ENCODE peak calls at places on chromosomes 1 and 21, in ten cellular contexts. O, E, K, I, B, X, J, F, S and A are unnamed samples.

GRCh38 chr1:121558514-121558913 is 373.7 kb downstream of the SRGAP2C start:
- DNase-seq in F (no peak), B (peak), I (peak), K (no peak), S (peak), O (peak), X (no peak), E (peak), J (peak), A (no peak)

GRCh38 chr1:9721606-9722377 is 70.3 kb downstream of the PIK3CD start:
- DNase-seq in E (no peak), O (no peak), I (no peak), F (no peak), X (peak), K (peak), J (peak), B (no peak), S (peak), A (no peak)

GRCh38 chr21:45410151-45410864 is 5.3 kb downstream of the COL18A1 start:
- DNase-seq in X (no peak), I (no peak), J (no peak), O (no peak), B (no peak), F (no peak), S (no peak), E (no peak), K (no peak), A (peak)

GRCh38 chr1:201531551-201532425 is 7.1 kb upstream of the NAV1 start:
- DNase-seq in B (no peak), J (no peak), K (no peak), X (no peak), E (no peak), S (no peak), O (peak), I (no peak), F (no peak), A (no peak)

GRCh38 chr1:211376807-211377206 is 50.2 kb downstream of the TRAF5 start:
- DNase-seq in X (no peak), F (no peak), O (no peak), K (no peak), J (no peak), S (no peak), I (no peak), B (no peak), E (no peak), A (no peak)

GRCh38 chr1:82299680-82300079 is 498.9 kb downstream of the ADGRL2 start:
- DNase-seq in O (no peak), B (no peak), X (no peak), K (no peak), I (no peak), J (no peak), S (no peak), F (no peak), E (no peak), A (no peak)

GRCh38 chr1:181676269-181676668 is 193.0 kb downstream of the CACNA1E start:
- DNase-seq in B (no peak), F (no peak), E (no peak), S (no peak), J (peak), K (no peak), I (no peak), O (peak), X (no peak), A (peak)

GRCh38 chr21:34889537-34890257 is 159.4 kb downstream of the RUNX1 start:
- DNase-seq in I (no peak), J (peak), F (peak), E (no peak), O (peak), X (peak), K (peak), B (no peak), S (peak), A (peak)

GRCh38 chr1:14334336-14335176 is 263.9 kb upstream of the KAZN start:
- DNase-seq in E (no peak), K (no peak), S (no peak), I (no peak), O (peak), J (no peak), X (no peak), F (no peak), B (no peak), A (no peak)

GRCh38 chr1:229339520-229339919 is 3.3 kb downstream of the CCSAP start:
- DNase-seq in O (no peak), F (no peak), I (no peak), K (no peak), X (no peak), B (no peak), J (no peak), E (no peak), S (no peak), A (no peak)

GRCh38 chr1:93076268-93076667 is 2.8 kb upstream of the MTF2 start:
- DNase-seq in K (no peak), B (no peak), F (no peak), I (no peak), X (no peak), S (no peak), O (no peak), E (no peak), J (no peak), A (no peak)

GRCh38 chr1:198253668-198254067 is 96.9 kb downstream of the NEK7 start:
- DNase-seq in F (no peak), B (no peak), E (peak), I (no peak), O (peak), X (no peak), K (no peak), S (no peak), J (peak), A (peak)

GRCh38 chr1:103160281-103160680 is 52.0 kb upstream of the COL11A1 start:
- DNase-seq in X (no peak), E (no peak), B (peak), I (no peak), O (no peak), F (no peak), J (no peak), K (no peak), S (no peak), A (no peak)

GRCh38 chr1:116986531-116987255 is 14.9 kb upstream of the CD101 start:
- DNase-seq in J (no peak), X (peak), F (no peak), K (peak), E (no peak), B (no peak), O (no peak), S (no peak), I (no peak), A (no peak)

GRCh38 chr1:235942625-235942934 is 75.9 kb upstream of the LYST start:
- DNase-seq in K (no peak), J (no peak), X (no peak), S (no peak), I (no peak), O (no peak), F (no peak), E (no peak), B (no peak), A (no peak)

GRCh38 chr1:100578201-100578600 is 40.3 kb downstream of the GPR88 start:
- DNase-seq in B (no peak), F (no peak), I (no peak), S (no peak), O (peak), X (no peak), J (no peak), E (no peak), K (no peak), A (no peak)

GRCh38 chr1:18239671-18240070 is 132.1 kb downstream of the IGSF21 start:
- DNase-seq in E (no peak), S (no peak), O (no peak), I (no peak), J (peak), X (no peak), B (no peak), F (no peak), K (no peak), A (no peak)

GRCh38 chr1:232459826-232460225 is 170.1 kb downstream of the SIPA1L2 start:
- DNase-seq in S (no peak), E (no peak), K (no peak), F (no peak), J (no peak), I (no peak), X (no peak), B (no peak), O (no peak), A (no peak)

GRCh38 chr1:8938232-8939117 is 7.2 kb upstream of the CA6 start:
- DNase-seq in I (no peak), X (no peak), J (no peak), B (no peak), E (no peak), O (no peak), S (no peak), F (no peak), K (no peak), A (no peak)

GRCh38 chr1:90614872-90615271 is 102.2 kb downstream of the BARHL2 start:
- DNase-seq in X (no peak), S (no peak), O (no peak), F (no peak), K (no peak), I (no peak), B (no peak), E (no peak), J (peak), A (no peak)

GRCh38 chr1:101652476-101652875 is 344.2 kb downstream of the OLFM3 start:
- DNase-seq in O (no peak), F (no peak), J (no peak), I (no peak), K (no peak), E (no peak), B (no peak), S (no peak), X (no peak), A (no peak)

GRCh38 chr1:69921501-69921900 is 283.9 kb downstream of the LRRC40 start:
- DNase-seq in K (no peak), J (no peak), B (no peak), I (no peak), F (no peak), O (no peak), S (no peak), X (no peak), E (no peak), A (no peak)

GRCh38 chr1:1349256-1350012 is at the start of gene DVL1:
- DNase-seq in F (peak), B (no peak), X (peak), K (peak), E (no peak), J (peak), I (peak), O (peak), S (peak), A (no peak)

GRCh38 chr1:54359393-54360162 is 46.6 kb downstream of the SSBP3 start:
- DNase-seq in I (no peak), K (peak), F (no peak), J (no peak), O (no peak), X (peak), B (no peak), E (no peak), S (no peak), A (no peak)

GRCh38 chr1:110091791-110092190 is 20.5 kb upstream of the UBL4B start:
- DNase-seq in S (no peak), J (no peak), F (no peak), B (no peak), X (no peak), O (no peak), E (no peak), I (no peak), K (no peak), A (no peak)